ENCODE peak calls at places on chromosomes 12 and 14, in seven cellular contexts. One of them, this sample, is unnamed.

GRCh38 chr12:85280138-85280983 is at the start of gene ALX1:
- DNase-seq in cardiac muscle cell: peak; percentile 17
- DNase-seq in CD8-positive, alpha-beta T cell: no peak
- DNase-seq in tibial artery: peak; percentile 70
- DNase-seq in H1: peak; percentile 87
- DNase-seq in tibial nerve: no peak
- DNase-seq in upper lobe of right lung: peak; percentile 65
- DNase-seq in this sample: no peak

GRCh38 chr14:103739793-103740501 is 24.3 kb downstream of the ZFYVE21 start:
- DNase-seq in cardiac muscle cell: no peak
- DNase-seq in CD8-positive, alpha-beta T cell: no peak
- DNase-seq in tibial artery: peak; percentile 64
- DNase-seq in H1: no peak
- DNase-seq in tibial nerve: no peak
- DNase-seq in upper lobe of right lung: no peak
- DNase-seq in this sample: peak; percentile 77

GRCh38 chr12:125346361-125346760 is 281.1 kb downstream of the AACS start:
- DNase-seq in cardiac muscle cell: no peak
- DNase-seq in CD8-positive, alpha-beta T cell: no peak
- DNase-seq in tibial artery: no peak
- DNase-seq in H1: peak; percentile 42
- DNase-seq in tibial nerve: no peak
- DNase-seq in upper lobe of right lung: no peak
- DNase-seq in this sample: no peak

GRCh38 chr12:120887253-120888043 is 16.7 kb downstream of the SPPL3 start:
- DNase-seq in cardiac muscle cell: no peak
- DNase-seq in CD8-positive, alpha-beta T cell: no peak
- DNase-seq in tibial artery: no peak
- DNase-seq in H1: no peak
- DNase-seq in tibial nerve: no peak
- DNase-seq in upper lobe of right lung: no peak
- DNase-seq in this sample: no peak

GRCh38 chr14:90580381-90581335 is 183.8 kb downstream of the CALM1 start:
- DNase-seq in cardiac muscle cell: no peak
- DNase-seq in CD8-positive, alpha-beta T cell: no peak
- DNase-seq in tibial artery: no peak
- DNase-seq in H1: no peak
- DNase-seq in tibial nerve: no peak
- DNase-seq in upper lobe of right lung: peak; percentile 51
- DNase-seq in this sample: no peak

GRCh38 chr12:66960704-66961690 is 282.1 kb upstream of the GRIP1 start:
- DNase-seq in cardiac muscle cell: no peak
- DNase-seq in CD8-positive, alpha-beta T cell: no peak
- DNase-seq in tibial artery: no peak
- DNase-seq in H1: no peak
- DNase-seq in tibial nerve: no peak
- DNase-seq in upper lobe of right lung: no peak
- DNase-seq in this sample: no peak

GRCh38 chr12:105261010-105261409 is 25.0 kb upstream of the APPL2 start:
- DNase-seq in cardiac muscle cell: no peak
- DNase-seq in CD8-positive, alpha-beta T cell: no peak
- DNase-seq in tibial artery: no peak
- DNase-seq in H1: no peak
- DNase-seq in tibial nerve: no peak
- DNase-seq in upper lobe of right lung: no peak
- DNase-seq in this sample: no peak

GRCh38 chr12:28032811-28033537 is 60.4 kb upstream of the PTHLH start:
- DNase-seq in cardiac muscle cell: no peak
- DNase-seq in CD8-positive, alpha-beta T cell: no peak
- DNase-seq in tibial artery: no peak
- DNase-seq in H1: no peak
- DNase-seq in tibial nerve: no peak
- DNase-seq in upper lobe of right lung: no peak
- DNase-seq in this sample: no peak

GRCh38 chr12:93166891-93167307 is 210.8 kb upstream of the NUDT4 start:
- DNase-seq in cardiac muscle cell: no peak
- DNase-seq in CD8-positive, alpha-beta T cell: no peak
- DNase-seq in tibial artery: no peak
- DNase-seq in H1: no peak
- DNase-seq in tibial nerve: no peak
- DNase-seq in upper lobe of right lung: no peak
- DNase-seq in this sample: no peak

GRCh38 chr14:101601603-101602465 is 40.5 kb downstream of the DIO3 start:
- DNase-seq in cardiac muscle cell: no peak
- DNase-seq in CD8-positive, alpha-beta T cell: peak; percentile 45
- DNase-seq in tibial artery: no peak
- DNase-seq in H1: no peak
- DNase-seq in tibial nerve: no peak
- DNase-seq in upper lobe of right lung: peak; percentile 61
- DNase-seq in this sample: no peak

GRCh38 chr14:38208825-38209562 is 1.3 kb downstream of the SSTR1 start:
- DNase-seq in cardiac muscle cell: peak; percentile 68
- DNase-seq in CD8-positive, alpha-beta T cell: no peak
- DNase-seq in tibial artery: no peak
- DNase-seq in H1: peak; percentile 79
- DNase-seq in tibial nerve: no peak
- DNase-seq in upper lobe of right lung: peak; percentile 66
- DNase-seq in this sample: no peak

GRCh38 chr14:104131968-104132732 is 6.2 kb upstream of the KIF26A start:
- DNase-seq in cardiac muscle cell: no peak
- DNase-seq in CD8-positive, alpha-beta T cell: no peak
- DNase-seq in tibial artery: peak; percentile 28
- DNase-seq in H1: peak; percentile 38
- DNase-seq in tibial nerve: no peak
- DNase-seq in upper lobe of right lung: peak; percentile 42
- DNase-seq in this sample: peak; percentile 45

GRCh38 chr12:24993756-24994155 is 44.9 kb upstream of the BCAT1 start:
- DNase-seq in cardiac muscle cell: no peak
- DNase-seq in CD8-positive, alpha-beta T cell: no peak
- DNase-seq in tibial artery: no peak
- DNase-seq in H1: no peak
- DNase-seq in tibial nerve: no peak
- DNase-seq in upper lobe of right lung: no peak
- DNase-seq in this sample: no peak

GRCh38 chr12:112750971-112751370 is 40.6 kb upstream of the RPH3A start:
- DNase-seq in cardiac muscle cell: no peak
- DNase-seq in CD8-positive, alpha-beta T cell: no peak
- DNase-seq in tibial artery: no peak
- DNase-seq in H1: no peak
- DNase-seq in tibial nerve: no peak
- DNase-seq in upper lobe of right lung: no peak
- DNase-seq in this sample: no peak

GRCh38 chr14:99203801-99204200 is 68.2 kb downstream of the BCL11B start:
- DNase-seq in cardiac muscle cell: no peak
- DNase-seq in CD8-positive, alpha-beta T cell: no peak
- DNase-seq in tibial artery: no peak
- DNase-seq in H1: no peak
- DNase-seq in tibial nerve: no peak
- DNase-seq in upper lobe of right lung: no peak
- DNase-seq in this sample: peak; percentile 32

DNA sequence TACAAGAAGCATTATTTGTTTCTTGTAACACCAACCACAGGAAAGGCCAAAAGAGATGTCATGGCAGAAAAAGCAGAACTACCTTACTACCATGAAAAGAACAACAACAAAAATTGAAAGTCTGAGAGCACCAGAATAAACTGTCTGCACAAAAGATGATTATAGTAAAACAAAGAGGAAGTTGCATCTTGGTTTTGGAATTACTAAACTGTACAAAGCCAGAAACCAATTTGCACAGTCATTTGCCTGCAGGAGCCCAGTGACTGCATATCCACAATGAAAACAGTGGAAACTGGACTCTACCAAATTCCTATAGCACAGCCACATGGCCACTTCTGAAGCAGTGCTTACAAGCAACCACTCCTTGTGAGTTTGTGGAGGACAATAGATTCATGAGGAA is 276.2 kb downstream of the SSPN start:
- DNase-seq in cardiac muscle cell: peak; percentile 11
- DNase-seq in CD8-positive, alpha-beta T cell: no peak
- DNase-seq in tibial artery: no peak
- DNase-seq in H1: no peak
- DNase-seq in tibial nerve: no peak
- DNase-seq in upper lobe of right lung: no peak
- DNase-seq in this sample: no peak
- TF ChIP-seq CTCF in cardiac muscle cell: no peak
- TF ChIP-seq CTCF in CD8-positive, alpha-beta T cell: no peak
- TF ChIP-seq CTCF in tibial artery: no peak
- TF ChIP-seq CTCF in H1: no peak
- TF ChIP-seq CTCF in tibial nerve: no peak
- TF ChIP-seq CTCF in upper lobe of right lung: no peak
- TF ChIP-seq CTCF in this sample: no peak

DNA sequence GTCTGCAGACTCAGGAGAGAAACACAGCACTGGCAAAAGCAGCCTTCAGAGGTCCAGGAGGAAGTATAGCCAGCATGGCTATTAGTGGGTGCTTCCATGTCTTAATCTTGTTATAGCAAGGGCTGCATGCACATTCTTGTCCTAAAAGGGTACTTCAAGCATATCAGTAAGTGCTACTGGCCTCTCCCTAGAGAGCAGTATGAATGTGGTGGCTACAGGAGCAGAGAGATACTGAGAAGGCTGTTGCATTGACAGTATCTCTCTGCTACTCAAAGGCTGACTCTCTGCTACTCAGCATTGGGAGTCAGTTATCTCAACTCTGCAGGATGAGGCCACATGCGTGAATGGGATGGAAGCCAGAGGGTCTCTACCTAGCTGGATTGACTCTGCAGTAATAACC is 2.0 kb downstream of the GARIN6 start:
- DNase-seq in cardiac muscle cell: no peak
- DNase-seq in CD8-positive, alpha-beta T cell: no peak
- DNase-seq in tibial artery: no peak
- DNase-seq in H1: no peak
- DNase-seq in tibial nerve: no peak
- DNase-seq in upper lobe of right lung: no peak
- DNase-seq in this sample: no peak
- H3K36me3 ChIP-seq in cardiac muscle cell: no peaks in the 10 kb centered on the region
- H3K36me3 ChIP-seq in CD8-positive, alpha-beta T cell: no peaks in the 10 kb centered on the region
- H3K36me3 ChIP-seq in tibial artery: peaks cover 24% of the 10 kb centered on the region
- H3K36me3 ChIP-seq in H1: no peaks in the 10 kb centered on the region
- H3K36me3 ChIP-seq in tibial nerve: no peaks in the 10 kb centered on the region
- H3K36me3 ChIP-seq in upper lobe of right lung: no peaks in the 10 kb centered on the region
- H3K36me3 ChIP-seq in this sample: no peaks in the 10 kb centered on the region

GRCh38 chr14:85688024-85688423 is 158.1 kb downstream of the FLRT2 start:
- DNase-seq in cardiac muscle cell: peak; percentile 56
- DNase-seq in CD8-positive, alpha-beta T cell: no peak
- DNase-seq in tibial artery: no peak
- DNase-seq in H1: no peak
- DNase-seq in tibial nerve: no peak
- DNase-seq in upper lobe of right lung: no peak
- DNase-seq in this sample: no peak
- TF ChIP-seq CTCF in cardiac muscle cell: no peak
- TF ChIP-seq CTCF in CD8-positive, alpha-beta T cell: no peak
- TF ChIP-seq CTCF in tibial artery: no peak
- TF ChIP-seq CTCF in H1: no peak
- TF ChIP-seq CTCF in tibial nerve: no peak
- TF ChIP-seq CTCF in upper lobe of right lung: no peak
- TF ChIP-seq CTCF in this sample: no peak

GRCh38 chr12:69758105-69758504 is 19.4 kb downstream of the RAB3IP start:
- DNase-seq in cardiac muscle cell: no peak
- DNase-seq in CD8-positive, alpha-beta T cell: no peak
- DNase-seq in tibial artery: no peak
- DNase-seq in H1: no peak
- DNase-seq in tibial nerve: no peak
- DNase-seq in upper lobe of right lung: no peak
- DNase-seq in this sample: no peak
- H3K36me3 ChIP-seq in cardiac muscle cell: peaks cover 27% of the 10 kb centered on the region
- H3K36me3 ChIP-seq in CD8-positive, alpha-beta T cell: no peaks in the 10 kb centered on the region
- H3K36me3 ChIP-seq in tibial artery: peaks cover 15% of the 10 kb centered on the region
- H3K36me3 ChIP-seq in H1: peaks cover 9% of the 10 kb centered on the region
- H3K36me3 ChIP-seq in tibial nerve: peaks cover 8% of the 10 kb centered on the region
- H3K36me3 ChIP-seq in upper lobe of right lung: peaks cover 11% of the 10 kb centered on the region
- H3K36me3 ChIP-seq in this sample: peaks cover 50% of the 10 kb centered on the region

GRCh38 chr12:22190-22529 is 44.4 kb upstream of the IQSEC3 start:
- DNase-seq in cardiac muscle cell: no peak
- DNase-seq in CD8-positive, alpha-beta T cell: no peak
- DNase-seq in tibial artery: peak; percentile 34
- DNase-seq in H1: peak; percentile 44
- DNase-seq in tibial nerve: no peak
- DNase-seq in upper lobe of right lung: no peak
- DNase-seq in this sample: peak; percentile 22
- TF ChIP-seq CTCF in cardiac muscle cell: no peak
- TF ChIP-seq CTCF in CD8-positive, alpha-beta T cell: no peak
- TF ChIP-seq CTCF in tibial artery: no peak
- TF ChIP-seq CTCF in H1: peak; percentile 26
- TF ChIP-seq CTCF in tibial nerve: no peak
- TF ChIP-seq CTCF in upper lobe of right lung: no peak
- TF ChIP-seq CTCF in this sample: no peak

DNA sequence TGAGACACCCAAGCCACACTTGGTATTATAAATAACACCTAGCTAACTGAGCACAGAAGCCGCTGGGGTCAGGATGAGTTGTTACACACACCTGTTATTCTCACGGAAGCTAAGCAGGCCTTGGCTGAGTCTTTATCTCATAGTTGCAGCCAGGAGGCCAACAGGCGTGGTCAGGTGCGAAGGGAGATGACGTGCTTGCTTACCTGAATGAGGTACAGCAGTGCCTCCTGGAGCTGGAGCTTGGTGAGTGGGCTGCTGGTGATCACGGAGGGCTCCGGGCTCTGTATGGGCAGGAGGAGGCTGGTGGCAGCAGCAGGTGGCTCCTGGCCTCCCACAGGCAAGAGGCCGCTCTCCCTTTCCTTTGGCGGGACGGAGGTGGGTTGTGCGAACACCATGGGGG is 30.4 kb upstream of the CACNA2D4 start:
- DNase-seq in cardiac muscle cell: no peak
- DNase-seq in CD8-positive, alpha-beta T cell: no peak
- DNase-seq in tibial artery: no peak
- DNase-seq in H1: no peak
- DNase-seq in tibial nerve: no peak
- DNase-seq in upper lobe of right lung: no peak
- DNase-seq in this sample: no peak
- H3K36me3 ChIP-seq in cardiac muscle cell: peaks cover 25% of the 10 kb centered on the region
- H3K36me3 ChIP-seq in CD8-positive, alpha-beta T cell: peaks cover 36% of the 10 kb centered on the region
- H3K36me3 ChIP-seq in tibial artery: peaks cover 84% of the 10 kb centered on the region
- H3K36me3 ChIP-seq in H1: peaks cover 34% of the 10 kb centered on the region
- H3K36me3 ChIP-seq in tibial nerve: peaks cover 3% of the 10 kb centered on the region
- H3K36me3 ChIP-seq in upper lobe of right lung: peaks cover 74% of the 10 kb centered on the region
- H3K36me3 ChIP-seq in this sample: no peaks in the 10 kb centered on the region

DNA sequence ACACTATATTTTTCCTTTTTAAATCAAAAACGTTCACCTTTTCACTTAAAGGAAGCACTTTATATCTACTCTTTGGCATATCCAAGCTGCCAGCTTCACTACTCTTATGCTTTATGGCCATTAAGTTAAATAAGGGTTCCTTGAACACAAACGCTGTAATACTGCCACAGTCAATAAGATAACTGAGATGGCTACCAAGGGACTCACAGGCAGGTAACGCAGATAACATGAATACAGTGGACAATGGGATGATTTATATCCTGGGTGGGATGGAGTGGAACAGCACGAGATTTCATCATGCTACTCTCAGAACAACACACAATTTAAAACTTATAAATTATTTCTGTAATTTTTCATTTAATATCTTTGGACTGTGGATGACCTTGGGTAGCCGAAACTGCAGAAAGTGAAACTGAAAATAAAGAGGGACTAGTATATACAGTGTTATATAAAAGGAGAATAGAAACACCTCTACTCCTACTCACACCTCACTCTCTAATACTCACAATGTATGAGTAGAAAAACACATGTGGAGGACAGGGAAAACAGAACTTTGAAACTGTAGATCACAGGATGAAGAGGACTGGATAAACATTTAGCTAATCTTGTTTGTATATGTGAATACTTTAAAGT is 367.3 kb downstream of the C12orf50 start:
- DNase-seq in cardiac muscle cell: no peak
- DNase-seq in CD8-positive, alpha-beta T cell: no peak
- DNase-seq in tibial artery: no peak
- DNase-seq in H1: no peak
- DNase-seq in tibial nerve: no peak
- DNase-seq in upper lobe of right lung: no peak
- DNase-seq in this sample: no peak
- TF ChIP-seq CTCF in cardiac muscle cell: no peak
- TF ChIP-seq CTCF in CD8-positive, alpha-beta T cell: no peak
- TF ChIP-seq CTCF in tibial artery: no peak
- TF ChIP-seq CTCF in H1: no peak
- TF ChIP-seq CTCF in tibial nerve: no peak
- TF ChIP-seq CTCF in upper lobe of right lung: no peak
- TF ChIP-seq CTCF in this sample: no peak

This sample was measured in left lung.